ENCODE peak calls at places on chromosomes 13 and 19, in four cellular contexts. V, W, T and P are unnamed samples.
A peak's percentile ranks its signal among the peaks of the same experiment; 100 is the strongest.

GRCh38 chr13:54029226-54029625 is 1000.6 kb downstream of the OLFM4 start:
- DNase-seq in T (no peak), W (peak; percentile 12), V (no peak), P (peak; percentile 41)

GRCh38 chr13:92345627-92346026 is 881.0 kb upstream of the GPC6 start:
- DNase-seq in V (no peak), T (no peak), W (no peak), P (no peak)

GRCh38 chr19:56076413-56076998 is 44.6 kb downstream of the ZNF787 start:
- DNase-seq in T (peak; percentile 67), V (peak; percentile 10), W (peak; percentile 77), P (peak; percentile 45)

GRCh38 chr13:40470665-40471064 is 195.8 kb downstream of the FOXO1 start:
- DNase-seq in W (no peak), V (no peak), T (no peak), P (no peak)

GRCh38 chr19:42497492-42498226 is 30.6 kb downstream of the CEACAM1 start:
- DNase-seq in T (peak; percentile 61), V (no peak), W (no peak), P (no peak)

GRCh38 chr13:95326695-95327094 is 25.4 kb upstream of the ABCC4 start:
- DNase-seq in V (no peak), T (no peak), W (no peak), P (no peak)

GRCh38 chr13:100304241-100304640 is 215.3 kb downstream of the PCCA start:
- DNase-seq in V (no peak), T (no peak), W (no peak), P (no peak)

GRCh38 chr13:113724016-113724758 is 34.8 kb upstream of the TMEM255B start:
- DNase-seq in T (no peak), V (no peak), W (no peak), P (no peak)

GRCh38 chr13:49213997-49214916 is 5.9 kb upstream of the MLNR start:
- DNase-seq in W (no peak), T (no peak), V (no peak), P (no peak)

GRCh38 chr19:39296055-39296645 is at the start of gene IFNL1:
- DNase-seq in W (no peak), T (no peak), V (no peak), P (peak; percentile 37)

GRCh38 chr13:40682449-40683240 is 16.2 kb upstream of the FOXO1 start:
- DNase-seq in V (no peak), T (no peak), W (peak; percentile 56), P (no peak)

GRCh38 chr19:29491995-29492577 is 33.7 kb upstream of the VSTM2B start:
- DNase-seq in V (no peak), W (no peak), T (no peak), P (no peak)

GRCh38 chr13:50400035-50400726 is 384.9 kb downstream of the KCNRG start:
- DNase-seq in V (no peak), T (no peak), W (no peak), P (no peak)

GRCh38 chr19:39246951-39247669 is 1.5 kb downstream of the IFNL4 start:
- DNase-seq in V (no peak), W (peak; percentile 18), T (peak; percentile 16), P (no peak)

GRCh38 chr13:40271931-40272775 is 394.3 kb downstream of the FOXO1 start:
- DNase-seq in T (peak; percentile 38), W (peak; percentile 94), V (peak; percentile 83), P (peak; percentile 51)

GRCh38 chr19:40603719-40604646 is 2.8 kb downstream of the LTBP4 start:
- DNase-seq in T (peak; percentile 100), W (peak; percentile 98), V (peak; percentile 54), P (peak; percentile 97)
- TF ChIP-seq CTCF in T (no peak), W (no peak), V (no peak), P (no peak)

GRCh38 chr19:1466018-1466460 is 13.0 kb downstream of the C19orf25 start:
- DNase-seq in T (no peak), V (no peak), W (no peak), P (no peak)
- TF ChIP-seq CTCF in T (no peak), V (no peak), W (no peak), P (peak; percentile 42)

GRCh38 chr19:10076535-10076934 is 9.6 kb upstream of the SHFL start:
- DNase-seq in T (no peak), V (no peak), W (no peak), P (no peak)

GRCh38 chr19:10070730-10071446 is 15.2 kb upstream of the SHFL start:
- DNase-seq in T (no peak), V (no peak), W (no peak), P (no peak)

GRCh38 chr19:10079031-10079453 is 7.1 kb upstream of the SHFL start:
- DNase-seq in V (no peak), T (peak; percentile 26), W (no peak), P (no peak)

GRCh38 chr19:10078329-10078728 is 7.8 kb upstream of the SHFL start:
- DNase-seq in V (no peak), W (no peak), T (no peak), P (no peak)

GRCh38 chr19:10074153-10074552 is 12.0 kb upstream of the SHFL start:
- DNase-seq in T (no peak), W (peak; percentile 50), V (no peak), P (no peak)
- TF ChIP-seq CTCF in T (peak; percentile 18), W (peak; percentile 40), V (peak; percentile 32), P (no peak)

GRCh38 chr19:5686326-5686646 is 3.8 kb upstream of the RPL36 start:
- DNase-seq in W (no peak), V (no peak), T (no peak), P (no peak)

GRCh38 chr19:5690125-5690954 is at the start of gene RPL36:
- DNase-seq in V (peak; percentile 73), W (peak; percentile 98), T (peak; percentile 99), P (peak; percentile 94)

GRCh38 chr19:5684694-5685430 is 4.0 kb downstream of the HSD11B1L start:
- DNase-seq in V (no peak), W (no peak), T (no peak), P (no peak)

GRCh38 chr19:5686647-5687359 is 3.3 kb upstream of the RPL36 start:
- DNase-seq in V (no peak), T (peak; percentile 100), W (peak; percentile 93), P (peak; percentile 96)

DNA sequence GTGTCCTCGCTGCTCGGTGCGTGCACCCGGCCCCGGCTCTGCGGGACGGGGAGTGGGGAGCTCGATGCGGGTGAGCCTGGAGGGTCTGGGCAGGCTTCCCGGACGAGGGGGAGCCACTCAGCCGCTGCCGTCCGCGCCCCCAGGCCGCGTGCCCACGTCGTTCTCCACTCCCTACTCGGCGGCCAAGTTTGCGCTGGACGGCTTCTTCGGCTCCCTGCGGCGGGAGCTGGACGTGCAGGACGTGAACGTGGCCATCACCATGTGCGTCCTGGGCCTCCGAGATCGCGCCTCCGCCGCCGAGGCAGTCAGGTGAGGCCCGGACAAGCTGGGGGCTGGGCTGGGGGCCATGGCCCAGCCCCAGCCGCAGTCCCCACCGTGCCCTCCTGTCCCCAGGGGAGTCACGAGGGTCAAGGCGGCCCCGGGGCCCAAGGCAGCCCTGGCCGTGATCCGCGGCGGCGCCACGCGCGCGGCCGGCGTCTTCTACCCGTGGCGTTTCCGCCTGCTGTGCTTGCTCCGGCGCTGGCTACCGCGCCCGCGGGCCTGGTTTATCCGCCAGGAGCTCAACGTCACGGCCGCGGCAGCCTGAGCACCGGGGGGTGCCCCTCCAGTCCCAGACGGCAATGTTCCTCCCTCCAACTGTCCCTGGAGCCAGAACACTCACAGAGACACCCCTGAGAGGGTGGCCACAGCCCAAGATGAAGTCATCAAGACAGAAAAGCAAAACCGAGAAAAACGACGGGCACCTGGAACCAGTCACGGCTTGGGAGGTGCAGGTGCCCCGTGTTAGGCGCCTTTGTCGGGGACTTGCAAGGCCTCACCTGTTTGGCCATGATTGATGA is 2.5 kb upstream of the RPL36 start:
- DNase-seq in V (no peak), W (no peak), T (no peak), P (no peak)
- TF ChIP-seq CTCF in V (no peak), W (no peak), T (no peak), P (peak; percentile 57)

DNA sequence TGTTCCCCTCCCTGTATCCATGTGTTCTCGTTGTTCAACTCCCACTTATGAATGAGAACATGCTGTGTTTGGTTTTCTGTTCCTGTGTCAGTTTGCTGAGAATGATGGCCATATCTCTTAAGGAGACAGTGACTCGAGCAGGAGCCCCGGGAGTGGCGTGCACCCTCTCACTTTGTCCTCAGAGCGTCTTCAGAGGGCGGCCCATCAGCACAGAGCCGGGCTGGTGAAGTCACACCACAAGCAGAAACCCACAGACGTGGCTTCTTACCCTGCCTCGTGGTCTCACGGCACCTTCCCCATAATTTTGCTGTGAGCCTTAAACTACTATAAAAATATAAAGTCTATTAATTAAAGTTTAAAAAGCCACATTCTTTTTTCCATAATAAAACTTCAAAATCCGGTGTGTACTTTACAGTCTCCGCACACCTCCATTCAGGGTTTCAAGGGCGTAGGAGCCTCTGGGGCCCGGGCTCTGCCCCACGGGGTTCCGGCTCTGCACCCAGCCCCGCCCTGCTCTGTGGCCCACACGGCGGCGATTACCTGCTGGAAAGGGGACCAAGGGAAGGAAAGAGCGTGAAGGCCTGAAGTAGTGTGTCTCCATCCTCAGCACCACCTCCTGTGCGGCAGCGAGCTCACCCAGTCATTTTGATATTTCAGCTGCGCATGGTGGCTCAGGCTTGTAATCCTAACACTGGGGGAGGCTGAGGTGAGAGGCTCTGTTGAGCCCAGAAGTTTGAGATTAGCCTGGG is 101.3 kb upstream of the SOX1 start:
- DNase-seq in T (no peak), V (no peak), W (no peak), P (no peak)
- TF ChIP-seq CTCF in T (no peak), V (no peak), W (no peak), P (no peak)

GRCh38 chr13:68261105-68261504 is 1031.0 kb upstream of the PCDH9 start:
- DNase-seq in V (no peak), W (no peak), T (no peak), P (no peak)
- TF ChIP-seq CTCF in V (no peak), W (no peak), T (no peak), P (no peak)

GRCh38 chr19:36010402-36010801 is 1.8 kb upstream of the SYNE4 start:
- DNase-seq in W (no peak), V (no peak), T (no peak), P (no peak)

GRCh38 chr19:36013280-36014028 is 559 bp downstream of the ALKBH6 start:
- DNase-seq in V (no peak), W (no peak), T (no peak), P (peak; percentile 46)

GRCh38 chr19:36009633-36010379 is 1.2 kb upstream of the SYNE4 start:
- DNase-seq in V (no peak), T (no peak), W (no peak), P (no peak)

GRCh38 chr19:36019061-36019670 is 5.2 kb upstream of the ALKBH6 start:
- DNase-seq in T (no peak), V (no peak), W (no peak), P (no peak)

DNA sequence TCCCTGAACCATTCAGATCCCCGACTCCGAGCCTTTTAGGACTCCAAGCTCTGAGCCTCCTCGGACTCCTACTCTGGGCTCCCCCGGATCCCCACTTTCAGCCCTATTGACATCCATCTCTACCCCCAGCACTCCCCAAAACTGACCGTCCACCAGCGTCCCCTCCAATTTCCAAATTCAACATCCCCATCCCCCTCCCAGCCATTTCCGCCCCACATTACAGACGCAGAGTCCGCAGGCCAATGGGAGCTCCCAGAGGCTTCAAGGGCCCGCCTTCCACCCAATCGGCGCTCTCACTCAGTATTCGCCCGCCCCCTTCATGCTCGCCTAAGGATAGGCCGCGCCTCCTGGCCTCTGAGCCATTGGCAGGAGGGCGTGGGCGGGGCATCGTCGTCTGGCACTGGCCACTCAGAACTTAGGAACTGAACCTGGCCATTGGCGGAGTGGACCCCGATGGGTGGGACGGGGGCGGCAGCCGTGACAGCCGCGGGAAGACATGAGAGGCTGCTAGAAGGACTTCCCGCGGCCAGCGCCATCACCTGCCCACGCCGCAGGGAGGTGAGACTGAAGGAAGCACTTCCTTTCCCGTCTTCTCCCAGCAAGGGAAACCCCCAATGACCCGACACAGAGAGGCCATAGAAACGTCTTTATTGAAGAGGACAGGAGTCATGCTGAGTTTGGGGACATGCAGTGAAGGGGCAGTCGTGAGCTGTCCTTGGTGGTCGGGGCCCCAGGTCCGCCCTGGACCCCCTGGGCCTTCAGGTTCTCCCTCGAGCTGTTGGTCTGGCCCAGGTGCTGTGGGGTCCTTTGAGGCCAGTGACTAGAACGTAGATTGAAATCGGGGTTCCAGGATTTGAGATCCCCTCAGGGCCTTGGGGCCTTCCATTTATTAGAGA is at the start of gene ALKBH6:
- DNase-seq in T (peak; percentile 100), W (peak; percentile 99), V (peak; percentile 89), P (peak; percentile 99)
- TF ChIP-seq CTCF in T (no peak), W (no peak), V (no peak), P (no peak)